ENCODE peak calls at places on chromosomes 1 and 21, in four cellular contexts. H, T, R and W are unnamed samples.

GRCh38 chr1:159778266-159778665 is 2.5 kb upstream of the DUSP23 start:
- DNase-seq in T (no peak), R (no peak), H (no peak), W (no peak)

GRCh38 chr1:152244576-152244975 is 20.6 kb upstream of the HRNR start:
- DNase-seq in H (no peak), T (no peak), R (no peak), W (no peak)

GRCh38 chr1:17427696-17428660 is 11.5 kb downstream of the RCC2 start:
- DNase-seq in R (no peak), H (no peak), T (no peak), W (no peak)

GRCh38 chr1:40997096-40997495 is 17.6 kb downstream of the CTPS1 start:
- DNase-seq in R (no peak), T (no peak), H (no peak), W (no peak)

GRCh38 chr21:32626633-32627196 is 14.5 kb upstream of the CFAP298 start:
- DNase-seq in H (no peak), R (no peak), T (no peak), W (no peak)

GRCh38 chr21:26546698-26547097 is 26.4 kb downstream of the CYYR1 start:
- DNase-seq in T (peak), R (no peak), H (no peak), W (no peak)

GRCh38 chr1:153612755-153613331 is at the start of gene S100A16:
- DNase-seq in R (no peak), T (peak), H (no peak), W (peak)

GRCh38 chr1:210185063-210185462 is 47.5 kb upstream of the SERTAD4 start:
- DNase-seq in R (no peak), T (no peak), H (no peak), W (no peak)

GRCh38 chr1:24121406-24121805 is 9.5 kb upstream of the MYOM3 start:
- DNase-seq in T (no peak), H (no peak), R (no peak), W (no peak)

GRCh38 chr1:224333309-224333926 is 3.4 kb upstream of the NVL start:
- DNase-seq in R (peak), T (no peak), H (peak), W (no peak)

GRCh38 chr1:44545961-44546360 is 128.3 kb downstream of the TMEM53 start:
- DNase-seq in T (no peak), H (no peak), R (no peak), W (no peak)

GRCh38 chr1:211577826-211578639 is 928 bp downstream of the SLC30A1 start:
- DNase-seq in H (peak), T (peak), R (peak), W (peak)

GRCh38 chr21:31667639-31668038 is 8.1 kb downstream of the SOD1 start:
- DNase-seq in H (no peak), R (no peak), T (no peak), W (no peak)

GRCh38 chr1:156444407-156445001 is 56.1 kb downstream of the MEF2D start:
- DNase-seq in R (peak), T (no peak), H (peak), W (no peak)

GRCh38 chr1:186872356-186872755 is 43.6 kb downstream of the PLA2G4A start:
- DNase-seq in H (no peak), T (no peak), R (no peak), W (no peak)

GRCh38 chr1:30908446-30908885 is at the start of gene SDC3:
- DNase-seq in H (no peak), T (no peak), R (no peak), W (no peak)

GRCh38 chr1:235207202-235207565 is 46.1 kb upstream of the RBM34 start:
- DNase-seq in R (peak), H (peak), T (no peak), W (no peak)

GRCh38 chr1:88983791-88984552 is 8.5 kb downstream of the KYAT3 start:
- DNase-seq in T (no peak), R (peak), H (peak), W (no peak)

GRCh38 chr1:113456967-113457366 is 66.7 kb downstream of the MAGI3 start:
- DNase-seq in H (no peak), T (peak), R (no peak), W (no peak)

GRCh38 chr1:97334454-97334853 is 586.4 kb downstream of the DPYD start:
- DNase-seq in R (no peak), H (no peak), T (no peak), W (no peak)

GRCh38 chr1:182269097-182269496 is 122.5 kb downstream of the GLUL start:
- DNase-seq in H (no peak), T (no peak), R (no peak), W (no peak)

GRCh38 chr1:55277377-55278130 is 62.4 kb upstream of the USP24 start:
- DNase-seq in R (peak), T (peak), H (peak), W (no peak)

GRCh38 chr1:229410692-229411433 is 23.0 kb downstream of the ACTA1 start:
- DNase-seq in R (peak), T (peak), H (no peak), W (no peak)

GRCh38 chr1:119966020-119966419 is 69.7 kb upstream of the ADAM30 start:
- DNase-seq in H (no peak), T (no peak), R (no peak), W (no peak)

GRCh38 chr1:3347257-3348020 is 107.0 kb upstream of the ARHGEF16 start:
- DNase-seq in T (no peak), H (no peak), R (no peak), W (no peak)
- TF ChIP-seq CTCF in T (no peak), H (no peak), R (no peak), W (no peak)

GRCh38 chr1:150926094-150926741 is at the start of gene SETDB1:
- DNase-seq in H (peak), T (peak), R (peak), W (peak)
- TF ChIP-seq CTCF in H (no peak), T (no peak), R (no peak), W (no peak)

DNA sequence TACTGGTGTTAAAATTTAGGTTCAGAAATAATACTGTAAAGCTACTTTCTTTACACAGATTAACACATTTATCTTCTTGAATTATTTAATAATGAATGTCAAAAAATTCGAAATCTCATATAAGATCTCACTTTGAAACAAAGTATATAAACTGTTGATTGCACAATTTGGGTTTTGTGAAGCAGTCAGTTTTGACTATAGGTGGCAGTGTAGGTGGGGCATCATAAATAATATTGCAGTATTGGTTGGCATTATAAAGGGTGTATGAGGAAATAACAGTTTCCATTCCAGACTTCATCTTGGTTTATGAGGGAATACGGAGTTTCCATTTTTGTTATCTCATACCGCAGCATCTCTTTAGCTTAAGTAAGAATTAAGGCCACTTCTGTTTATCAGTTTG is 49.9 kb downstream of the SUCO start:
- DNase-seq in T (no peak), H (no peak), R (no peak), W (no peak)
- TF ChIP-seq CTCF in T (no peak), H (no peak), R (peak), W (peak)

GRCh38 chr21:44932366-44933181 is 7.3 kb upstream of the SLX9 start:
- DNase-seq in H (peak), T (no peak), R (peak), W (no peak)
- TF ChIP-seq CTCF in H (peak), T (peak), R (peak), W (peak)

GRCh38 chr21:21373969-21374368 is 375.8 kb downstream of the NCAM2 start:
- DNase-seq in R (no peak), T (no peak), H (no peak), W (no peak)
- TF ChIP-seq CTCF in R (no peak), T (no peak), H (no peak), W (peak)

DNA sequence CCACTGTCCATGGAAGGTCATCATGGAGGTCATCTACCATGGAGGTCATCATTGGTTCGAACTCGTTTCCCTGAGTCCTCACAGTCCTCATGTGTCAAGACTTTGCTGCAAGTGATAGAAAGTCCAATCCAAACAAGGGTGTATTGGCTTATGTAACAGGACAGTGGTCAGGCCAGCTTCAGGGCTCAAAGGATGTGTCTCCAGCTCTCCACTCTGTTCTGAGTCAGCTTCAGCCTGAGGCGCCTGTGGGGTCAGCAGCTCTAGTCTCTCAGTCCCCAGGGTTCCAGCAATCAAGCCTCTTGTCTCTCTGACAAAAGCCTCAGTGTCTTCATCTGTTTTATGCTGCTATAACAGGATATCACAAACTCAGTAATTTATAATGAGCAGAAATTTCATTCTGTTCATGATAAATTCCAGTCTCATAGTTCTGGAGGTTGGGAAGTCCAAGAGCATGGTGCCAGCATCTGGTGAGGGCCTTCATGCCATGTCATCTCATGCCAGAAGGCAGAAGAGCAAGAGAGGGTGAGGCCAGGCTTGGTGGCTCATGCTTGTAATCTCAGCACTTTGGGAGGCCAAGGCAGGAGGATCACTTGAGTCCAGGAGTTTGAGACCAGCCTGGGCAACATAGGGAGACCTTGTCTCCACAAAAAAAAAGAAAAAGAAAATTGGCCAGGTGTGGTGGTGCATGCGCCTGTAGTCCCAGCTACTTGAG is 19.5 kb downstream of the A3GALT2 start:
- DNase-seq in R (no peak), T (no peak), H (no peak), W (no peak)
- TF ChIP-seq CTCF in R (no peak), T (no peak), H (no peak), W (no peak)

GRCh38 chr1:53137729-53138128 is 4.7 kb downstream of the SLC1A7 start:
- DNase-seq in T (no peak), R (no peak), H (no peak), W (no peak)
- TF ChIP-seq CTCF in T (no peak), R (no peak), H (no peak), W (peak)

GRCh38 chr21:37642493-37642892 is 273.8 kb downstream of the KCNJ6 start:
- DNase-seq in R (peak), H (peak), T (no peak), W (no peak)
- TF ChIP-seq CTCF in R (peak), H (peak), T (no peak), W (peak)

DNA sequence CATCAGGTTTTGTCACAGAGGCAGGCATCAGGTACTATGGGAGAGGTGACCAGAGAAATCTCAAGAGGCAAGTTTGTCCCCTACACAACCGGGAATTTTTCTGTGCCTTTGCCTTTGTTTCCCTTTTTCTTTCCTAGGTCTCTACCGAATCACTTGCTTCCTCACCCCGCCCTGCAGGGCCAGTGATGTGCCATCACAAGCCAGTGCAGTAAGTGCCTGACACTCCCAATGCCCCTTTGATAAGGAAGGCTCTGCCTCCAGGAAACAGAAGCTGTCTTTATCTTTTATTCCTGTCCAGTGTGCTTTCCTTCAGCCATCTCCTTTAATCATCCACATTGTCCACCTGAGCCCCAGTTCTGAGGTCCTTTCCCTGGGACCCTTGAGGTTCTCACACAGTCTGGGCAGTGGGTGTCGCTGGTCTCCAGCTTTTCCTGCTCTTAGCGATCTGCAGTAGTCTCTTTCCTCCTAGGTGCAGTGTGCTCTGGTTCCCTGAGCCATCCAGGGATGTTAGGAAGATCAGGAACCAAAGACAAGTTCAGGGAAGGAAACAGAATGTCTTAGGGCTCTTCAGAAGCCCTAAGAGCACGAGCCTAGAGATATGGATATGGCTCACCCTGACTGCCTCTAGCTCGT is 36.6 kb downstream of the GJA5 start:
- DNase-seq in R (peak), T (peak), H (peak), W (no peak)
- TF ChIP-seq CTCF in R (no peak), T (peak), H (peak), W (peak)